ENCODE peak calls at places on chromosomes 6 and 20, in seven cellular contexts. One of them, this sample, is unnamed.

GRCh38 chr6:35948725-35949124 is 27.8 kb upstream of the SRPK1 start:
- DNase-seq in pulmonary artery endothelial cell: no peak
- DNase-seq in activated CD8-positive, alpha-beta memory T cell treated with anti-CD3 and anti-CD28 coated beads, Interleukin-2, amount 10 ng/mL, durations not matched to agents 7 days and 5 days: no peak
- DNase-seq in nucleus accumbens: no peak
- DNase-seq in T follicular helper cell: no peak
- DNase-seq in H54: no peak
- DNase-seq in activated T-cell treated with anti-CD3 and anti-CD28 coated beads for 4 hours: no peak
- DNase-seq in this sample: no peak

GRCh38 chr6:114220241-114220640 is 122.6 kb downstream of the HS3ST5 start:
- DNase-seq in pulmonary artery endothelial cell: no peak
- DNase-seq in activated CD8-positive, alpha-beta memory T cell treated with anti-CD3 and anti-CD28 coated beads, Interleukin-2, amount 10 ng/mL, durations not matched to agents 7 days and 5 days: no peak
- DNase-seq in nucleus accumbens: no peak
- DNase-seq in T follicular helper cell: no peak
- DNase-seq in H54: no peak
- DNase-seq in activated T-cell treated with anti-CD3 and anti-CD28 coated beads for 4 hours: no peak
- DNase-seq in this sample: peak; percentile 10

GRCh38 chr6:26155066-26155925 is 68.1 kb downstream of the HFE start:
- DNase-seq in pulmonary artery endothelial cell: no peak
- DNase-seq in activated CD8-positive, alpha-beta memory T cell treated with anti-CD3 and anti-CD28 coated beads, Interleukin-2, amount 10 ng/mL, durations not matched to agents 7 days and 5 days: no peak
- DNase-seq in nucleus accumbens: peak; percentile 7
- DNase-seq in T follicular helper cell: no peak
- DNase-seq in H54: no peak
- DNase-seq in activated T-cell treated with anti-CD3 and anti-CD28 coated beads for 4 hours: no peak
- DNase-seq in this sample: peak; percentile 52

GRCh38 chr6:10099086-10099499 is 315.8 kb downstream of the TFAP2A start:
- DNase-seq in pulmonary artery endothelial cell: no peak
- DNase-seq in activated CD8-positive, alpha-beta memory T cell treated with anti-CD3 and anti-CD28 coated beads, Interleukin-2, amount 10 ng/mL, durations not matched to agents 7 days and 5 days: no peak
- DNase-seq in nucleus accumbens: no peak
- DNase-seq in T follicular helper cell: no peak
- DNase-seq in H54: no peak
- DNase-seq in activated T-cell treated with anti-CD3 and anti-CD28 coated beads for 4 hours: no peak
- DNase-seq in this sample: no peak

GRCh38 chr6:167569879-167570278 is 245.0 kb downstream of the TTLL2 start:
- DNase-seq in pulmonary artery endothelial cell: no peak
- DNase-seq in activated CD8-positive, alpha-beta memory T cell treated with anti-CD3 and anti-CD28 coated beads, Interleukin-2, amount 10 ng/mL, durations not matched to agents 7 days and 5 days: no peak
- DNase-seq in nucleus accumbens: no peak
- DNase-seq in T follicular helper cell: no peak
- DNase-seq in H54: no peak
- DNase-seq in activated T-cell treated with anti-CD3 and anti-CD28 coated beads for 4 hours: no peak
- DNase-seq in this sample: no peak

GRCh38 chr6:34025112-34025807 is 120.6 kb downstream of the GRM4 start:
- DNase-seq in pulmonary artery endothelial cell: no peak
- DNase-seq in activated CD8-positive, alpha-beta memory T cell treated with anti-CD3 and anti-CD28 coated beads, Interleukin-2, amount 10 ng/mL, durations not matched to agents 7 days and 5 days: no peak
- DNase-seq in nucleus accumbens: no peak
- DNase-seq in T follicular helper cell: no peak
- DNase-seq in H54: no peak
- DNase-seq in activated T-cell treated with anti-CD3 and anti-CD28 coated beads for 4 hours: no peak
- DNase-seq in this sample: no peak

GRCh38 chr20:64188682-64189529 is 24.7 kb downstream of the MYT1 start:
- DNase-seq in pulmonary artery endothelial cell: peak; percentile 88
- DNase-seq in activated CD8-positive, alpha-beta memory T cell treated with anti-CD3 and anti-CD28 coated beads, Interleukin-2, amount 10 ng/mL, durations not matched to agents 7 days and 5 days: no peak
- DNase-seq in nucleus accumbens: no peak
- DNase-seq in T follicular helper cell: no peak
- DNase-seq in H54: no peak
- DNase-seq in activated T-cell treated with anti-CD3 and anti-CD28 coated beads for 4 hours: no peak
- DNase-seq in this sample: no peak

GRCh38 chr20:56395166-56395565 is 2.7 kb downstream of the CSTF1 start:
- DNase-seq in pulmonary artery endothelial cell: no peak
- DNase-seq in activated CD8-positive, alpha-beta memory T cell treated with anti-CD3 and anti-CD28 coated beads, Interleukin-2, amount 10 ng/mL, durations not matched to agents 7 days and 5 days: no peak
- DNase-seq in nucleus accumbens: no peak
- DNase-seq in T follicular helper cell: no peak
- DNase-seq in H54: no peak
- DNase-seq in activated T-cell treated with anti-CD3 and anti-CD28 coated beads for 4 hours: no peak
- DNase-seq in this sample: no peak

GRCh38 chr20:35187584-35188190 is 15.8 kb downstream of the PROCR start:
- DNase-seq in pulmonary artery endothelial cell: no peak
- DNase-seq in activated CD8-positive, alpha-beta memory T cell treated with anti-CD3 and anti-CD28 coated beads, Interleukin-2, amount 10 ng/mL, durations not matched to agents 7 days and 5 days: no peak
- DNase-seq in nucleus accumbens: no peak
- DNase-seq in T follicular helper cell: no peak
- DNase-seq in H54: no peak
- DNase-seq in activated T-cell treated with anti-CD3 and anti-CD28 coated beads for 4 hours: no peak
- DNase-seq in this sample: no peak

GRCh38 chr6:71127374-71127773 is 161.2 kb upstream of the OGFRL1 start:
- DNase-seq in pulmonary artery endothelial cell: no peak
- DNase-seq in activated CD8-positive, alpha-beta memory T cell treated with anti-CD3 and anti-CD28 coated beads, Interleukin-2, amount 10 ng/mL, durations not matched to agents 7 days and 5 days: no peak
- DNase-seq in nucleus accumbens: no peak
- DNase-seq in T follicular helper cell: no peak
- DNase-seq in H54: no peak
- DNase-seq in activated T-cell treated with anti-CD3 and anti-CD28 coated beads for 4 hours: no peak
- DNase-seq in this sample: no peak

GRCh38 chr20:54148947-54149764 is 24.6 kb downstream of the CYP24A1 start:
- DNase-seq in pulmonary artery endothelial cell: no peak
- DNase-seq in activated CD8-positive, alpha-beta memory T cell treated with anti-CD3 and anti-CD28 coated beads, Interleukin-2, amount 10 ng/mL, durations not matched to agents 7 days and 5 days: no peak
- DNase-seq in nucleus accumbens: no peak
- DNase-seq in T follicular helper cell: no peak
- DNase-seq in H54: no peak
- DNase-seq in activated T-cell treated with anti-CD3 and anti-CD28 coated beads for 4 hours: no peak
- DNase-seq in this sample: no peak